ENCODE peak calls at places on chromosome 18, in eight cellular contexts. D, E, T, G, S, C, P and I are unnamed samples. For H3K36me3, the result is how much of the 10 kb centered on the place peaks cover.

GRCh38 chr18:27577740-27578139 is 392.6 kb upstream of the CHST9 start:
- DNase-seq in D (no peak), E (no peak), T (no peak), G (no peak), S (no peak), C (no peak), P (no peak), I (no peak)

GRCh38 chr18:26134110-26134509 is 441 bp downstream of the PSMA8 start:
- DNase-seq in D (no peak), E (no peak), T (no peak), G (no peak), S (no peak), C (no peak), P (no peak), I (no peak)

GRCh38 chr18:11676867-11677266 is 12.2 kb upstream of the GNAL start:
- DNase-seq in D (no peak), E (no peak), T (no peak), G (no peak), S (no peak), C (no peak), P (no peak), I (no peak)

GRCh38 chr18:57833441-57834101 is 30.5 kb upstream of the ATP8B1 start:
- DNase-seq in D (no peak), E (no peak), T (no peak), G (no peak), S (peak), C (no peak), P (no peak), I (peak)

GRCh38 chr18:58169472-58169871 is 125.4 kb downstream of the NEDD4L start:
- DNase-seq in D (no peak), E (no peak), T (no peak), G (no peak), S (no peak), C (no peak), P (no peak), I (no peak)

GRCh38 chr18:7814754-7815315 is 247.7 kb downstream of the PTPRM start:
- DNase-seq in D (no peak), E (no peak), T (no peak), G (no peak), S (no peak), C (no peak), P (no peak), I (no peak)

GRCh38 chr18:63949068-63949737 is at the start of gene HMSD:
- DNase-seq in D (no peak), E (peak), T (peak), G (peak), S (peak), C (peak), P (peak), I (no peak)

GRCh38 chr18:58580078-58580477 is 48.8 kb downstream of the ALPK2 start:
- DNase-seq in D (no peak), E (no peak), T (no peak), G (no peak), S (no peak), C (no peak), P (no peak), I (no peak)

GRCh38 chr18:23317975-23318675 is 135.0 kb upstream of the RIOK3 start:
- DNase-seq in D (no peak), E (no peak), T (no peak), G (no peak), S (no peak), C (no peak), P (no peak), I (no peak)

GRCh38 chr18:23619388-23619873 is 33.1 kb upstream of the NPC1 start:
- DNase-seq in D (peak), E (peak), T (peak), G (no peak), S (no peak), C (peak), P (no peak), I (no peak)

GRCh38 chr18:36112302-36112701 is 16.8 kb downstream of the SLC39A6 start:
- DNase-seq in D (no peak), E (no peak), T (no peak), G (no peak), S (no peak), C (no peak), P (no peak), I (no peak)
- H3K36me3 ChIP-seq in D (half or more), E (under half), T (under half), G (under half), S (under half), C (half or more), P (under half), I (under half)

DNA sequence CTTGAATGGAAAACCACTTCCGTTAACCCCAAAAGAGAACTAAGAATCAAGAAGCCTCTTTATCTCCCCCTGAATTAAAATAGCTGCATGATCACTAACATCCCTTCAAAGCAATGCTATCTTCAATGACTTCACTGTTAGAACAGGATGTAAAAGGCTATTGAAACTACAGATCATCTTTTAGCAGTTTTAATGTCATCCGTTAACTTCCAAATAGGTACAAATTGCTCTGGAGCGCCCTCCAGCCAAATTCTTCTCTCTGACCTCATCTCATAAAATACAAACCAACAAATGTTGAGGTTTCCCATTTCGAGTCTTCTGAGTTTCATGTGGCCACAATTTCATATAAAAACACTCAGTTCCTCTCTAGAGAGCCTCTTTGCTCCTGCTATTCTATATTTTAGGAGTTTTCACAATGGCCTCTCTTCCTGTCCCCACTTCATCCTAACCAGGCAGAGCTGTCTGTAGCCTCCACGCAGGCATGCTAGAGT is 38.0 kb downstream of the B4GALT6 start:
- DNase-seq in D (no peak), E (no peak), T (no peak), G (no peak), S (no peak), C (no peak), P (no peak), I (no peak)
- H3K4me3 ChIP-seq in D (no peak), E (no peak), T (no peak), G (no peak), S (no peak), C (no peak), P (no peak), I (no peak)

DNA sequence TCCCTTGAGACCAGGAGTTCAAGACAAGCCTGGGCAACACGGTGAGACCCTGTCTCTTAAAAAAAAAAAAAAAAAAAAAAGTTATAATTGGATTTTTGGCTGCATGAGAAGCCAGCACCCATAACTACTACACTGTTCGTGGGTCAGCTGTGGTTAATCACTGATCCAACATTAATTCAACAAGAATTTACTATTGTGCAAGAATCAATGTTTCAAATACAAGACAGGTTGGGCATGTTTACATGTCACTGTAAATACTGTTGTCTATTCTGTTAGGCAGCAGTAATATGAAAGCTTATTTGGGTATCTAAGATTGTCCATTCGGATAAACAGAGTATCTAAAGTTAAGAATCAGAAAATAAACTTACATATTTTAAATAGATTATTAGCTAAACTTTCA is 62.3 kb downstream of the ESCO1 start:
- DNase-seq in D (no peak), E (no peak), T (no peak), G (no peak), S (no peak), C (no peak), P (no peak), I (no peak)
- H3K36me3 ChIP-seq in D (under half), E (under half), T (under half), G (under half), S (under half), C (half or more), P (under half), I (under half)

DNA sequence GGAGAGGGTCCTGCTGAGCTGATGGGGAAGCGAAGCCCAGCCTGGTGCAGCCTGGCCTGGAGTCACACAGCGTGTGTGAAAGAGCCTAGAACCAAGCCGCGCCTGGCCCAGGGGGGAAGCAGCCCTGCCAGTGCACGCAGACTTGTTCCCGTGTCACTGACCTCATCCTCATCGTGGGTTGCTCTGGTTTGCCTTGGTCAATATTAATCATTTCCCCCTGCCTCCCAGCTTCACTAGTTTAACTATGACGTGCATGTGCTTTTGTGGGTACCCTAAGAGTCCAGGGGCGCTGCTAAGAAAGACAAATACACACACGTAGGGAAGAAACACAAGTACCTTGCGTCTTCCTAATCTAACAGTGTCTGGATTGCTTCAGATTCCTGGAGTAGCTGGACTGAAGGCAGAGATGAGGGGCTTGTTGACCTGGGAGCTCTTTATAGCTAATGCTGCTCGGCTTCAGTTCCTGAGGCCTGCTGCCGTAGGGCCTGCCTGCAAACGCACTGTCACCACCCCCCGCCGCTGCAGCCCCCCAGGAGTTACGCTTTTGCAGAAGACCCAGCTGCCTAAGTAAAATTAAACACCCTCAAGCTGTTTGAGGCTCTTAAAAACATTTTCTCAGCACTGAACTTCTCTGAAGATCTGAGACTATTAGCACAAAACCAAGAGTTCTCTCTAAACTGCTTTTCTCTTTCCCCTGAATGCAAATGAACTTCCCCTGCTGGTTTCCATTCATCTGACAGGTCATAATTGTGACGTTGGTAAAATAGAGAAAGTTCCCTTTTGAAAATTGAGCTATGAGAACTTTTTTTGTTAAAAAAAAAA is 159.2 kb downstream of the FAM210A start:
- DNase-seq in D (no peak), E (peak), T (peak), G (peak), S (no peak), C (no peak), P (peak), I (peak)
- H3K4me3 ChIP-seq in D (no peak), E (no peak), T (no peak), G (no peak), S (no peak), C (no peak), P (no peak), I (no peak)

DNA sequence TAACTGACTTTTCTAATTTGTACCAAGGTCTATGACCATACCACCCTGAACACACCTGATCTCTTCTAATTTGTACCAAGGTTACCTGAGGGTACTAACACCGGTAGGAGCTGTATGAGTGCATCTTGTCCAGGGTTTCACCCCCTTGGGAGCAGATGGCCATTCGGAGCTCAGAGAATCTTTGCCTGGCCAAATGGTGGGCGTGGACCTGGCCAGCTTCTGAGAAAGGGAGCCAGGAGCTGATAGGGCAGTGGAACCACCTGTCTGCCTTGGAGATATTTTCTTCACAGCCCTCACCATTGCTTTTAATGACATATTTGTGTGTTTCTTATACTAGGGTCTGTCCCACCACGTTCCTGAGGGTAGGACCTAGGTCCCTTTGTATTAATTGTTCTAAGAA is 188.9 kb downstream of the LDLRAD4 start:
- DNase-seq in D (peak), E (no peak), T (no peak), G (no peak), S (no peak), C (no peak), P (no peak), I (no peak)
- H3K36me3 ChIP-seq in D (under half), E (under half), T (under half), G (under half), S (under half), C (under half), P (under half), I (under half)

GRCh38 chr18:49562481-49563129 is 748 bp downstream of the LIPG start:
- DNase-seq in D (no peak), E (peak), T (no peak), G (peak), S (peak), C (peak), P (no peak), I (no peak)
- H3K4me3 ChIP-seq in D (peak), E (peak), T (peak), G (peak), S (peak), C (peak), P (peak), I (no peak)